ENCODE peak calls at places on chromosomes 2 and 18, in ten cellular contexts. V is foreskin fibroblast; A is AG10803; S is cardiac muscle cell; G is activated CD4-positive, CD25-positive, alpha-beta regulatory T cell; K is foreskin melanocyte; I is stimulated activated CD4-positive, alpha-beta T cell treated with anti-CD3 and anti-CD28 coated beads, Interleukin-15, amount 100 ng/mL, for 24 hours; Z is nucleus accumbens; B is NCI-H2107; T is ELR. C is an unnamed sample.

GRCh38 chr18:55202232-55202917 is 243.1 kb upstream of the CCDC68 start:
- DNase-seq in A (no peak), Z (no peak), G (no peak), T (no peak), K (no peak), V (no peak), S (no peak), I (no peak), B (no peak), C (no peak)

GRCh38 chr18:493974-494601 is 6.4 kb downstream of the COLEC12 start:
- DNase-seq in T (no peak), Z (no peak), V (no peak), K (no peak), A (no peak), G (no peak), I (no peak), B (no peak), S (peak), C (no peak)

GRCh38 chr2:232126301-232127085 is 165.0 kb downstream of the DIS3L2 start:
- DNase-seq in B (no peak), K (no peak), V (no peak), I (no peak), Z (no peak), T (no peak), S (no peak), A (no peak), G (no peak), C (no peak)

GRCh38 chr2:189179607-189179979 is at the start of gene COL5A2:
- DNase-seq in V (peak), A (peak), G (no peak), I (no peak), T (peak), B (no peak), S (peak), K (peak), Z (no peak), C (peak)

GRCh38 chr2:239734436-239735005 is 290.6 kb downstream of the NDUFA10 start:
- DNase-seq in G (no peak), T (no peak), I (no peak), K (no peak), Z (no peak), A (no peak), V (no peak), S (no peak), B (no peak), C (no peak)

GRCh38 chr2:20465716-20466391 is 19.0 kb downstream of the RHOB start:
- DNase-seq in S (no peak), B (no peak), V (no peak), Z (peak), G (no peak), K (no peak), I (no peak), A (no peak), T (no peak), C (no peak)

GRCh38 chr2:96245609-96246390 is 20.0 kb downstream of the TMEM127 start:
- DNase-seq in V (peak), G (no peak), T (peak), Z (no peak), K (no peak), B (no peak), A (no peak), S (peak), I (no peak), C (no peak)

GRCh38 chr2:137659616-137660015 is 304.7 kb upstream of the HNMT start:
- DNase-seq in G (no peak), K (no peak), Z (peak), T (peak), A (peak), B (no peak), I (no peak), S (no peak), V (no peak), C (no peak)

GRCh38 chr2:60352491-60353405 is 200.7 kb downstream of the BCL11A start:
- DNase-seq in G (no peak), I (no peak), S (no peak), B (no peak), A (no peak), V (no peak), T (no peak), Z (no peak), K (no peak), C (no peak)

GRCh38 chr2:57444731-57445414 is 601.7 kb upstream of the VRK2 start:
- DNase-seq in S (no peak), A (no peak), I (no peak), K (no peak), Z (no peak), T (peak), B (no peak), V (no peak), G (no peak), C (peak)

GRCh38 chr2:164766217-164766616 is 75.4 kb downstream of the COBLL1 start:
- DNase-seq in T (no peak), V (no peak), S (no peak), B (no peak), Z (no peak), A (no peak), G (no peak), K (no peak), I (no peak), C (no peak)